ENCODE peak calls at places on chromosomes 5 and 9, in seven cellular contexts. L, U, A, F, Z, K and P are unnamed samples.

GRCh38 chr9:118478752-118479151 is 774.5 kb downstream of the TLR4 start:
- DNase-seq in L (no peak), U (no peak), A (no peak), F (no peak), Z (no peak), K (no peak), P (no peak)

GRCh38 chr5:15483348-15484090 is 16.5 kb upstream of the FBXL7 start:
- DNase-seq in L (no peak), U (no peak), A (no peak), F (no peak), Z (no peak), K (no peak), P (peak; percentile 50)

GRCh38 chr5:52961238-52961637 is 27.9 kb upstream of the ITGA2 start:
- DNase-seq in L (no peak), U (peak; percentile 30), A (no peak), F (no peak), Z (no peak), K (no peak), P (peak; percentile 45)

GRCh38 chr5:158383485-158383884 is 524.5 kb upstream of the CLINT1 start:
- DNase-seq in L (no peak), U (no peak), A (no peak), F (no peak), Z (no peak), K (no peak), P (no peak)

GRCh38 chr5:37715361-37715760 is 124.5 kb downstream of the GDNF start:
- DNase-seq in L (no peak), U (peak; percentile 69), A (no peak), F (no peak), Z (no peak), K (no peak), P (no peak)

GRCh38 chr5:14452685-14453084 is 128.9 kb upstream of the OTULINL start:
- DNase-seq in L (no peak), U (peak; percentile 54), A (no peak), F (no peak), Z (no peak), K (no peak), P (no peak)

GRCh38 chr9:33799928-33800689 is 4.7 kb downstream of the PRSS3 start:
- DNase-seq in L (no peak), U (no peak), A (no peak), F (no peak), Z (no peak), K (no peak), P (no peak)

GRCh38 chr5:149645236-149645635 is 63.9 kb downstream of the ARHGEF37 start:
- DNase-seq in L (no peak), U (no peak), A (no peak), F (no peak), Z (no peak), K (no peak), P (no peak)

GRCh38 chr9:126722922-126723806 is 81.7 kb upstream of the ZBTB43 start:
- DNase-seq in L (no peak), U (peak; percentile 22), A (no peak), F (peak; percentile 68), Z (peak; percentile 44), K (no peak), P (peak; percentile 36)
- H3K4me1 ChIP-seq in L (peaks cover 19% of the 10 kb centered on the region), U (no peaks in the 10 kb centered on the region), A (peaks cover 35% of the 10 kb centered on the region), F (peaks cover 38% of the 10 kb centered on the region), Z (no peaks in the 10 kb centered on the region), K (no peaks in the 10 kb centered on the region), P (no peaks in the 10 kb centered on the region)

GRCh38 chr5:177265395-177265794 is 38.1 kb downstream of the RAB24 start:
- DNase-seq in L (no peak), U (no peak), A (no peak), F (no peak), Z (no peak), K (no peak), P (no peak)
- H3K36me3 ChIP-seq in L (peaks cover 28% of the 10 kb centered on the region), U (peaks cover 42% of the 10 kb centered on the region), A (peaks cover 25% of the 10 kb centered on the region), F (peaks cover 97% of the 10 kb centered on the region), Z (no peaks in the 10 kb centered on the region), K (peaks cover 86% of the 10 kb centered on the region), P (no peaks in the 10 kb centered on the region)

GRCh38 chr9:90000925-90001324 is 396.1 kb downstream of the GADD45G start:
- DNase-seq in L (no peak), U (no peak), A (no peak), F (no peak), Z (no peak), K (no peak), P (no peak)
- H3K27ac ChIP-seq in L (no peak overlapping the region), U (no peak overlapping the region), A (no peak overlapping the region), F (peak overlapping the region; percentile 82), Z (peak overlapping the region; percentile 80), K (peak overlapping the region; percentile 78), P (peak overlapping the region; percentile 87)

GRCh38 chr5:132417010-132417439 is 47.5 kb downstream of the SLC22A5 start:
- DNase-seq in L (no peak), U (no peak), A (no peak), F (no peak), Z (no peak), K (peak; percentile 54), P (no peak)
- H3K4me1 ChIP-seq in L (peaks cover 3% of the 10 kb centered on the region), U (peaks cover 25% of the 10 kb centered on the region), A (peaks cover 81% of the 10 kb centered on the region), F (peaks cover 96% of the 10 kb centered on the region), Z (peaks cover 12% of the 10 kb centered on the region), K (no peaks in the 10 kb centered on the region), P (peaks cover 18% of the 10 kb centered on the region)

GRCh38 chr5:143149759-143150158 is 253.7 kb downstream of the NR3C1 start:
- DNase-seq in L (no peak), U (no peak), A (no peak), F (no peak), Z (no peak), K (no peak), P (no peak)
- H3K36me3 ChIP-seq in L (no peaks in the 10 kb centered on the region), U (no peaks in the 10 kb centered on the region), A (no peaks in the 10 kb centered on the region), F (peaks cover 9% of the 10 kb centered on the region), Z (no peaks in the 10 kb centered on the region), K (no peaks in the 10 kb centered on the region), P (no peaks in the 10 kb centered on the region)

GRCh38 chr9:122376791-122377190 is 6.0 kb downstream of the PTGS1 start:
- DNase-seq in L (no peak), U (no peak), A (no peak), F (no peak), Z (no peak), K (no peak), P (no peak)

GRCh38 chr9:122374885-122375420 is 4.1 kb downstream of the PTGS1 start:
- DNase-seq in L (no peak), U (peak; percentile 83), A (no peak), F (peak; percentile 62), Z (peak; percentile 72), K (peak; percentile 68), P (peak; percentile 84)

GRCh38 chr9:122378236-122378635 is 7.4 kb downstream of the PTGS1 start:
- DNase-seq in L (no peak), U (no peak), A (no peak), F (no peak), Z (no peak), K (no peak), P (no peak)

GRCh38 chr9:122379340-122379739 is 8.5 kb downstream of the PTGS1 start:
- DNase-seq in L (no peak), U (peak; percentile 22), A (no peak), F (no peak), Z (no peak), K (no peak), P (no peak)

GRCh38 chr9:122377241-122378164 is 6.7 kb downstream of the PTGS1 start:
- DNase-seq in L (no peak), U (no peak), A (no peak), F (no peak), Z (no peak), K (no peak), P (no peak)
- H3K27ac ChIP-seq in L (no peak overlapping the region), U (no peak overlapping the region), A (no peak overlapping the region), F (no peak overlapping the region), Z (no peak overlapping the region), K (no peak overlapping the region), P (no peak overlapping the region)

GRCh38 chr5:141815051-141815795 is 63.0 kb downstream of the PCDH1 start:
- DNase-seq in L (no peak), U (no peak), A (no peak), F (no peak), Z (no peak), K (no peak), P (no peak)

GRCh38 chr5:141814064-141814982 is 63.9 kb downstream of the PCDH1 start:
- DNase-seq in L (peak; percentile 64), U (peak; percentile 49), A (peak; percentile 36), F (peak; percentile 71), Z (peak; percentile 48), K (no peak), P (no peak)

GRCh38 chr5:141815796-141816180 is 62.4 kb downstream of the PCDH1 start:
- DNase-seq in L (no peak), U (no peak), A (no peak), F (no peak), Z (no peak), K (no peak), P (no peak)

GRCh38 chr5:141817631-141818030 is 60.6 kb downstream of the PCDH1 start:
- DNase-seq in L (no peak), U (no peak), A (no peak), F (no peak), Z (no peak), K (no peak), P (no peak)

DNA sequence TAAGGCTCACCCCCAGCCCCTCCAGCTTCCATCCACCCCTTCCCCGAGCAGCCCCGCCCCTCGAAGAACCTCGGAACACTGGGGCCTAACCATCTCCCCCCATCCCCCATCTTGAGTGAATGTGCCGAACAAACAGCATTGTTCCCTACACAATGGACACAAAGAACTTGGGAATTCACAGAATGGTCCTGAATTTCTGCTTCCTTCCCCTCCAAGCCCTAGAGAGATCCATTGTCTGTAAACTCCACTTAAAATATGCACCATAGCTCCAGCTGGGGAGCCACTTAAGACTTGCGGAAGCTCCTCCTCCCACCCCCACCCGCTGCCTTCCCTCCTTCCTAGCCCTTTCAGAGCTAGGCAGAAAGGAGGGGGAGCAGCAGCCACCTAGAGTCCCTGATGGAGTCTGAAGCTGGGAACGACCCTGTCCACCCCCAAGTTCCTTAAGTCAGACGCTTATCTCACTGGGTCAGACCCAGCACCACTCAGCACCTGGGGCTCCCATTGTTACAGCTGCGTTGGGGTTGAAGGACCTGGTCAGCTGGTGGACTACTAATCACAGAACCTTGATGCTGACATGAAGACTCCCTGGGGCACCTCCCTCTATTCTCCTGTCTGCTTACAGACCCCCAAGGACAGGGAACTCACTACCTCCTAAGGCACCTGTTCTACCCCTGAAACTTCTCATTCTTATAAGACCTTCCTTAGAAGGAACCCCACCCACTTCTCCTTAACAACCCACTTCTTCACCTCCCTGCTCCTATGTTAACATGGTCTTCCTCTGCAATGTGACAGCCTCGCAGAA is 61.4 kb downstream of the PCDH1 start:
- DNase-seq in L (peak; percentile 78), U (no peak), A (no peak), F (no peak), Z (no peak), K (no peak), P (no peak)
- H3K4me1 ChIP-seq in L (peaks cover 30% of the 10 kb centered on the region), U (peaks cover 3% of the 10 kb centered on the region), A (peaks cover 7% of the 10 kb centered on the region), F (peaks cover 7% of the 10 kb centered on the region), Z (no peaks in the 10 kb centered on the region), K (no peaks in the 10 kb centered on the region), P (no peaks in the 10 kb centered on the region)